ENCODE peak calls at places on chromosomes 4 and X, in five cellular contexts. M is OCI-LY7; T is activated T-helper 1 cell treated with anti-CD3 and anti-CD28 coated beads, Interleukin-12 subunit alpha, Interleukin-12 subunit beta, Interleukin-2, Interleukin-4 antibody, amounts not matched to agents 30 ng/mL and 10 ng/mL and 1 ng/mL, durations not matched to agents 14 hours and 24 hours and 36 hours; D is DMS 273 treated with DMSO at 0.1 percent for 48 hours; C is coronary artery. U is an unnamed sample.

GRCh38 chr4:42309571-42310260 is 87.6 kb upstream of the SHISA3 start:
- DNase-seq in C (no peak), D (no peak), M (no peak), T (no peak), U (no peak)

GRCh38 chrX:21740329-21741274 is 17.3 kb downstream of the SMPX start:
- DNase-seq in T (no peak), C (no peak), D (peak), M (no peak), U (no peak)

GRCh38 chr4:74197123-74197522 is 39.2 kb downstream of the MTHFD2L start:
- DNase-seq in C (no peak), T (no peak), D (no peak), M (no peak), U (no peak)

GRCh38 chr4:80926446-80926845 is 104.1 kb upstream of the BMP3 start:
- DNase-seq in T (no peak), M (no peak), D (no peak), C (no peak), U (no peak)

GRCh38 chr4:52376107-52376704 is 282.9 kb downstream of the USP46 start:
- DNase-seq in M (peak), T (no peak), D (no peak), C (no peak), U (peak)

GRCh38 chrX:115712484-115712883 is 151.5 kb downstream of the PLS3 start:
- DNase-seq in D (no peak), C (no peak), M (no peak), T (no peak), U (no peak)

GRCh38 chr4:168486961-168487820 is 6.9 kb upstream of the DDX60L start:
- DNase-seq in C (no peak), T (no peak), M (no peak), D (no peak), U (no peak)

GRCh38 chr4:5084911-5085475 is 33.7 kb downstream of the STK32B start:
- DNase-seq in T (no peak), D (no peak), M (no peak), C (no peak), U (no peak)

GRCh38 chr4:170058745-170059144 is 31.0 kb downstream of the AADAT start:
- DNase-seq in M (no peak), D (no peak), T (no peak), C (no peak), U (no peak)

GRCh38 chrX:2370436-2370835 is 130.3 kb downstream of the DHRSX start:
- DNase-seq in C (no peak), T (no peak), D (no peak), M (no peak), U (no peak)

GRCh38 chrX:150316564-150316963 is 46.6 kb upstream of the MAMLD1 start:
- DNase-seq in M (no peak), T (no peak), C (peak), D (no peak), U (no peak)

GRCh38 chr4:87543835-87544461 is 14.8 kb upstream of the SPARCL1 start:
- DNase-seq in M (no peak), T (no peak), C (no peak), D (no peak), U (no peak)

GRCh38 chr4:88866862-88867550 is 169.4 kb upstream of the NAP1L5 start:
- DNase-seq in T (no peak), D (no peak), M (peak), C (no peak), U (no peak)

GRCh38 chr4:24973471-24974251 is 57.1 kb downstream of the LGI2 start:
- DNase-seq in C (no peak), T (no peak), D (no peak), M (no peak), U (peak)

GRCh38 chr4:65482410-65482809 is 187.9 kb downstream of the EPHA5 start:
- DNase-seq in M (no peak), D (no peak), C (no peak), T (no peak), U (no peak)

U was measured in HL-60.